ENCODE peak calls at places on chromosomes 12 and 14, in eight cellular contexts. M, J, O, X, D, F, K and C are unnamed samples.

GRCh38 chr14:28761438-28762289 is 4.9 kb upstream of the FOXG1 start:
- DNase-seq in M (no peak), J (no peak), O (no peak), X (no peak), D (no peak), F (no peak), K (no peak), C (no peak)

GRCh38 chr14:61452452-61452851 is 131.1 kb downstream of the PRKCH start:
- DNase-seq in M (no peak), J (no peak), O (no peak), X (no peak), D (no peak), F (no peak), K (no peak), C (no peak)

GRCh38 chr12:57552692-57553321 is 3.0 kb downstream of the KIF5A start:
- DNase-seq in M (no peak), J (no peak), O (no peak), X (no peak), D (no peak), F (no peak), K (no peak), C (no peak)

GRCh38 chr12:68510394-68510793 is 100.3 kb upstream of the RAP1B start:
- DNase-seq in M (no peak), J (no peak), O (no peak), X (no peak), D (no peak), F (no peak), K (no peak), C (no peak)

GRCh38 chr14:101229666-101230065 is 326.1 kb upstream of the RTL1 start:
- DNase-seq in M (no peak), J (no peak), O (no peak), X (no peak), D (no peak), F (no peak), K (no peak), C (no peak)

GRCh38 chr14:87935895-87936294 is 57.1 kb downstream of the GALC start:
- DNase-seq in M (no peak), J (no peak), O (no peak), X (no peak), D (no peak), F (no peak), K (no peak), C (peak; percentile 6)

GRCh38 chr12:47820631-47821345 is 1.1 kb upstream of the HDAC7 start:
- DNase-seq in M (peak; percentile 72), J (peak; percentile 85), O (no peak), X (peak; percentile 74), D (peak; percentile 93), F (peak; percentile 97), K (peak; percentile 91), C (peak; percentile 83)

GRCh38 chr12:8088574-8088973 is 6.5 kb downstream of the NECAP1 start:
- DNase-seq in M (no peak), J (no peak), O (no peak), X (peak; percentile 26), D (no peak), F (no peak), K (no peak), C (no peak)

GRCh38 chr12:6667559-6668210 is 4.8 kb upstream of the ING4 start:
- DNase-seq in M (no peak), J (no peak), O (no peak), X (no peak), D (no peak), F (peak; percentile 52), K (no peak), C (no peak)

GRCh38 chr14:99624971-99625370 is 20.0 kb upstream of the HHIPL1 start:
- DNase-seq in M (peak; percentile 35), J (no peak), O (no peak), X (no peak), D (no peak), F (no peak), K (no peak), C (no peak)

GRCh38 chr12:115872212-115872611 is 405.3 kb downstream of the MED13L start:
- DNase-seq in M (no peak), J (no peak), O (no peak), X (no peak), D (no peak), F (no peak), K (no peak), C (no peak)

GRCh38 chr12:131571827-131572226 is 139.1 kb upstream of the SFSWAP start:
- DNase-seq in M (no peak), J (no peak), O (no peak), X (no peak), D (no peak), F (no peak), K (no peak), C (no peak)

GRCh38 chr12:52837781-52838736 is 3.9 kb upstream of the KRT79 start:
- DNase-seq in M (no peak), J (no peak), O (peak; percentile 34), X (no peak), D (no peak), F (no peak), K (no peak), C (no peak)

GRCh38 chr12:3671330-3672112 is 81.4 kb downstream of the CRACR2A start:
- DNase-seq in M (no peak), J (no peak), O (no peak), X (no peak), D (no peak), F (no peak), K (no peak), C (no peak)

GRCh38 chr14:23640524-23641141 is 4.5 kb downstream of the DHRS2 start:
- DNase-seq in M (no peak), J (no peak), O (no peak), X (peak; percentile 39), D (no peak), F (peak; percentile 83), K (no peak), C (peak; percentile 42)

DNA sequence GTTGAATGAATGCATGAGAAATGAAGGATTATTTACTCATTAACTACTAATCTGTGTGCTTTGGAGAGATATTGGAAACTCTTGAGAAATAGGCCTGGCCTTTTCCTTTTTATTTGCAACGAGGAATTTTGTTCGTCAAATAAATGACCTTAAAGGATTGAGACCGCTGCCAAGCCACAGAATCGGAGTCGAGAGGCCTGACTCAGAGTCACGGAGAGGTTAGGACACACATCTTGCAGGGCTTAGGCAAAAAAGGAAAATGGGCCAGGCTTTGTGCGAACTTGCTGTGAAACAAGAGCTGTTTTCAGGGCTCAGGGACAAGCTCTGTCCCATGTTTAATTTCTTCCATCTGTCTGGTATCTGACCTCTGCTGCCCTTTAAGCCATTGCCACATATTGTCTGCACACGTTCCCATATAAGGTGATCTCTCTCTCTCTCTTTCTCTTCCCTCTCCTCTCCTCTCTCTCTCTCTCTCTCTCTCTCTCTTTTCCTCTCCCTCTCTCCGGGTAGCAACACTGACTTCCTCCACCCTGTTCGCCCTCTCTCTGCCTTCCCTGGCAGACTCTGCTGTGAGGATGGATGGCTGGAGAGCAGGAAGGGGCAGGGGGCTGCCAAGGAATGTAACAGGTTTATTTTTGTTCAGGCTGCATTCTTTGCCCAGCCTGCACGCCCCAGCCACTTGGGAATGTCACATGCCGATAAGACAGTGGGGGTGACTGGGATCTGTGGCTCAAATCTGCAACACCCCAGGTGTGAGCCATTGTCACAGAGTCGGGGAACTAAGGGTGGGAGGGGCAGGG is 14.9 kb upstream of the IFT81 start:
- DNase-seq in M (peak; percentile 77), J (peak; percentile 66), O (no peak), X (peak; percentile 61), D (peak; percentile 91), F (peak; percentile 98), K (peak; percentile 81), C (peak; percentile 69)
- TF ChIP-seq POLR2AphosphoS5 in M (peak; percentile 75), J (peak; percentile 97), O (peak; percentile 56), X (peak; percentile 50), D (peak; percentile 96), F (peak; percentile 90), K (no peak), C (peak; percentile 75)

DNA sequence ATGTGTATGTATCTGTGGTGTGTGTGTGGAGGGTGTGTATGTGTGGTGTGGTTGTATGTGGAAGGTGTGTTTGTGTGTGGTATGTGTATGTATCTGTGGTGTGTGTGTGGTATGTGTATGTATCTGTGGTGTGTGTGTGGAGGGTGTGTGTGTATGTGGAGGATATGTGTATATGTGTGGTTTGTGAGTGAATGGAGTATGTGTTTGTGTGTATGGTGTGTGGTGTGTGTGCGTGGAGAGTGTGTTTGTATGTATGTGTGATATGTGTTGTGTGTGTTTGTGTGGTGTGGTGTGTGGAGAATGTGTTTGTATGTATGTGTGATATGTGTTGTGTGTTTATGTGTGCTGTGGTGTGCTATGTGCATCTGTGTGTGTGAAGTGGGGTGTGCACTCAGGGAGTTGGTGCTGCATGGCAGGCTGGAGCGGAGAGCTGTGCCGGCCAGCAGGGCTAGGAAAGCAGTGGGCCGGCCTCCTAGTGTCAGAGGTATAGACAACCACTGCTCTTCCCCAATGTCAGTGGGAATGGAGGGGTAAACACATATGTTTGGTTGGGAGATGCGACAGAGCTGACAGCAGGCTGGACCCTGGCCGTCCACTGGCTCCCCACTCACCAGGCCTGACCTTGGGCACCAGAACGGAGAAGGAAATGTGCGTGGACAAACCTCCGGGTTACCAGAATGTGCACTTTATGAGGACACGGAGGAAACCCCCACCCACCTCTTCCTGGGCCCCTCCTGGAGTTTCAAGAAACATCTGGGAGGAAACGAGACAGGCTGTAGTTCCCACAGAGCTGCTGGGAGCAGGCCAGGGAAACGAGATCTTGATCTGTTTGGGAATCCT is 60.7 kb downstream of the CLMN start:
- DNase-seq in M (peak; percentile 22), J (no peak), O (no peak), X (no peak), D (no peak), F (no peak), K (peak; percentile 24), C (no peak)
- H3K4me3 ChIP-seq in M (no peak overlapping the region), J (no peak overlapping the region), O (no peak overlapping the region), X (no peak overlapping the region), D (no peak overlapping the region), F (no peak overlapping the region), K (no peak overlapping the region), C (no peak overlapping the region)

DNA sequence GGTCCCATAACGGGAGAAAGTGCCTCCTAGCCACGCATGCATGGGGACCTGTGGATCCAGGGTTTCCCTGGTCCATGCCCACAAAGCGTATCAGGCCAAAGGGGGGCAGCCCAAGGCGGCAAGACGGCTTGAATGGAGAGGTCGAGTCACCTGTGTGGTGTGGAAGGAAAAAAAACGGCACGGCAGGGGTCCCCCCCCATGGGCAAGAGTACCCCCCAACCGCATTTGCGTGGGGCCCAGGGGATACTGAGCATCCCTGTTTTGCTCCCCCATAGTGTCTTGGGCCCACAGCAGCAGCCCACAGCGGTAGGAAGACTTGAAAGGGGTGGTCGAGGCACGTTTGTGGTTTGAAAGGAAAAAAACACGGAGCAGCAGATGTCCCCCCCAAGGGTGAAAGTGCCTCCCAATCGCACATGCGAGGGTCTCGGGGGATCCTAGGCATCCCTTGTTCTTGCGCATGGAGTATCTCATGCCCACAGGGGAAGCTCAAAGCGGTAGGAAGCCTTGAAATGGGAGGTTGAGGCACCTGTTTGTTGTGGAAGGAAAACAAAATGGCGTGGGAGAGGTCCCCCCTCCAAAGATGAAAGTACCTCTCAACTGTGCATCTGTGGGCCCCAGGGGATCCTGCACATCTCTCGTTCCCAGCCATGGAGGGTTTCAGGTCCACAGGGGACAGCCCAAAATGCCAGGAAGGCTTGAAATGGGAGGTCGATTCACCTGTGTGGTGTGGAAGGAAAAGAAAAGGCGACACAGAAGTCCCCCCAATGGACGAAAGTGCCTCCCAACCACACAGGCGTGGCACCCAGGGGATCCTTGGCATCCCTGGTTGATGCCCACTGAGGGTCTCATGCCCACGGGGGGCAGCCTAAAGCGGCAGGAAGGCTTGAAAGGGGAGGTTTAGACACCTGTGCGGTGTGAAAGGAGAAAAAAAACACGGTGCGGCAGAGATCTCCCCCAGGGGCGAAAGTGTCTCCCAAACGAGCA is 577.5 kb downstream of the ALG10 start:
- DNase-seq in M (no peak), J (peak; percentile 38), O (peak; percentile 20), X (no peak), D (peak; percentile 52), F (peak; percentile 32), K (no peak), C (no peak)
- H3K9me3 ChIP-seq in M (peaks cover 100% of the 10 kb centered on the region), J (peaks cover 100% of the 10 kb centered on the region), O (no peaks in the 10 kb centered on the region), X (peaks cover 77% of the 10 kb centered on the region), D (peaks cover 59% of the 10 kb centered on the region), F (peaks cover 37% of the 10 kb centered on the region), K (peaks cover 7% of the 10 kb centered on the region), C (no peaks in the 10 kb centered on the region)

GRCh38 chr12:124904306-124905098 is 9.9 kb downstream of the UBC start:
- DNase-seq in M (peak; percentile 80), J (peak; percentile 81), O (peak; percentile 87), X (peak; percentile 86), D (peak; percentile 94), F (peak; percentile 96), K (peak; percentile 85), C (peak; percentile 75)
- TF ChIP-seq POLR2AphosphoS5 in M (peak; percentile 35), J (peak; percentile 85), O (peak; percentile 78), X (peak; percentile 68), D (peak; percentile 55), F (peak; percentile 67), K (no peak), C (peak; percentile 88)